ENCODE peak calls at places on chromosomes 3 and 15, in seven cellular contexts. U, B, J, P, N, Q and Y are unnamed samples.

GRCh38 chr3:27279153-27279552 is 90.0 kb downstream of the NEK10 start:
- DNase-seq in P (no peak), J (no peak), U (peak), B (no peak), N (no peak), Q (no peak), Y (peak)

GRCh38 chr3:23859839-23860382 is 54.2 kb downstream of the UBE2E1 start:
- DNase-seq in B (no peak), U (no peak), Q (no peak), N (no peak), P (no peak), J (no peak), Y (no peak)

GRCh38 chr15:48031973-48032372 is 88.8 kb upstream of the SLC24A5 start:
- DNase-seq in Q (no peak), J (no peak), U (no peak), B (no peak), N (no peak), P (no peak), Y (no peak)

GRCh38 chr3:50316657-50317242 is 5.8 kb downstream of the HYAL2 start:
- DNase-seq in B (peak), U (peak), N (no peak), Q (no peak), J (no peak), P (peak), Y (no peak)

GRCh38 chr15:39145146-39145545 is 435.7 kb upstream of the THBS1 start:
- DNase-seq in N (no peak), J (no peak), U (no peak), P (no peak), Q (no peak), B (no peak), Y (no peak)

GRCh38 chr3:137987723-137988122 is 22.2 kb upstream of the CLDN18 start:
- DNase-seq in N (no peak), J (no peak), P (no peak), U (no peak), Q (no peak), B (no peak), Y (no peak)

GRCh38 chr3:168121175-168121853 is 25.6 kb upstream of the GOLIM4 start:
- DNase-seq in Q (no peak), P (no peak), B (no peak), J (no peak), N (no peak), U (no peak), Y (peak)

GRCh38 chr15:100131321-100132224 is 210.2 kb downstream of the ADAMTS17 start:
- DNase-seq in Q (no peak), N (no peak), J (no peak), U (peak), B (no peak), P (no peak), Y (peak)

GRCh38 chr3:142568393-142569017 is 10.0 kb downstream of the ATR start:
- DNase-seq in Q (no peak), P (no peak), U (no peak), B (no peak), N (no peak), J (no peak), Y (no peak)

GRCh38 chr15:82572311-82572710 is 32.1 kb upstream of the RPS17 start:
- DNase-seq in U (no peak), N (no peak), B (no peak), P (no peak), J (peak), Q (no peak), Y (no peak)

GRCh38 chr3:194009892-194010533 is 125.9 kb upstream of the HES1 start:
- DNase-seq in Q (no peak), B (no peak), N (no peak), J (no peak), P (no peak), U (no peak), Y (no peak)

GRCh38 chr3:140341213-140341612 is 336.7 kb upstream of the TRIM42 start:
- DNase-seq in B (no peak), J (no peak), P (no peak), U (no peak), Q (no peak), N (no peak), Y (no peak)

GRCh38 chr3:114179575-114179974 is 723 bp upstream of the DRD3 start:
- DNase-seq in U (no peak), N (no peak), P (peak), B (no peak), Q (peak), J (no peak), Y (no peak)